ENCODE peak calls at places on chromosomes 5 and 9, in six cellular contexts. One of them, this sample, is unnamed.
A peak's percentile ranks its signal among the peaks of the same experiment; 100 is the strongest.

GRCh38 chr5:172878585-172879433 is 44.8 kb downstream of the ERGIC1 start:
- DNase-seq in A549: no peak
- DNase-seq in HepG2: no peak
- DNase-seq in endothelial cell of umbilical vein: peak; percentile 92
- DNase-seq in K562: no peak
- DNase-seq in GM12878: no peak
- DNase-seq in this sample: no peak

GRCh38 chr5:90940227-90940995 is 381.8 kb downstream of the ADGRV1 start:
- DNase-seq in endothelial cell of umbilical vein: peak; percentile 24
- DNase-seq in K562: no peak
- DNase-seq in GM12878: peak; percentile 73
- DNase-seq in HepG2: no peak
- DNase-seq in A549: peak; percentile 40
- DNase-seq in this sample: no peak

GRCh38 chr9:103999375-104000062 is 94.6 kb upstream of the SMC2 start:
- DNase-seq in GM12878: no peak
- DNase-seq in HepG2: no peak
- DNase-seq in endothelial cell of umbilical vein: no peak
- DNase-seq in K562: no peak
- DNase-seq in A549: no peak
- DNase-seq in this sample: no peak

GRCh38 chr9:126470251-126470993 is 143.3 kb upstream of the LMX1B start:
- DNase-seq in A549: no peak
- DNase-seq in GM12878: no peak
- DNase-seq in endothelial cell of umbilical vein: no peak
- DNase-seq in K562: no peak
- DNase-seq in HepG2: no peak
- DNase-seq in this sample: peak; percentile 97

GRCh38 chr9:110526426-110526825 is 53.1 kb downstream of the SVEP1 start:
- DNase-seq in HepG2: no peak
- DNase-seq in GM12878: no peak
- DNase-seq in K562: no peak
- DNase-seq in A549: no peak
- DNase-seq in endothelial cell of umbilical vein: no peak
- DNase-seq in this sample: no peak

GRCh38 chr9:37760416-37761165 is 7.0 kb downstream of the TRMT10B start:
- DNase-seq in GM12878: no peak
- DNase-seq in A549: no peak
- DNase-seq in K562: no peak
- DNase-seq in endothelial cell of umbilical vein: no peak
- DNase-seq in HepG2: peak; percentile 20
- DNase-seq in this sample: no peak

GRCh38 chr5:136159457-136159856 is 26.8 kb downstream of the SMAD5 start:
- DNase-seq in endothelial cell of umbilical vein: no peak
- DNase-seq in HepG2: no peak
- DNase-seq in K562: no peak
- DNase-seq in GM12878: no peak
- DNase-seq in A549: no peak
- DNase-seq in this sample: no peak

GRCh38 chr9:109483771-109484442 is 14.2 kb downstream of the PTPN3 start:
- DNase-seq in K562: no peak
- DNase-seq in HepG2: no peak
- DNase-seq in A549: no peak
- DNase-seq in endothelial cell of umbilical vein: no peak
- DNase-seq in GM12878: no peak
- DNase-seq in this sample: no peak

DNA sequence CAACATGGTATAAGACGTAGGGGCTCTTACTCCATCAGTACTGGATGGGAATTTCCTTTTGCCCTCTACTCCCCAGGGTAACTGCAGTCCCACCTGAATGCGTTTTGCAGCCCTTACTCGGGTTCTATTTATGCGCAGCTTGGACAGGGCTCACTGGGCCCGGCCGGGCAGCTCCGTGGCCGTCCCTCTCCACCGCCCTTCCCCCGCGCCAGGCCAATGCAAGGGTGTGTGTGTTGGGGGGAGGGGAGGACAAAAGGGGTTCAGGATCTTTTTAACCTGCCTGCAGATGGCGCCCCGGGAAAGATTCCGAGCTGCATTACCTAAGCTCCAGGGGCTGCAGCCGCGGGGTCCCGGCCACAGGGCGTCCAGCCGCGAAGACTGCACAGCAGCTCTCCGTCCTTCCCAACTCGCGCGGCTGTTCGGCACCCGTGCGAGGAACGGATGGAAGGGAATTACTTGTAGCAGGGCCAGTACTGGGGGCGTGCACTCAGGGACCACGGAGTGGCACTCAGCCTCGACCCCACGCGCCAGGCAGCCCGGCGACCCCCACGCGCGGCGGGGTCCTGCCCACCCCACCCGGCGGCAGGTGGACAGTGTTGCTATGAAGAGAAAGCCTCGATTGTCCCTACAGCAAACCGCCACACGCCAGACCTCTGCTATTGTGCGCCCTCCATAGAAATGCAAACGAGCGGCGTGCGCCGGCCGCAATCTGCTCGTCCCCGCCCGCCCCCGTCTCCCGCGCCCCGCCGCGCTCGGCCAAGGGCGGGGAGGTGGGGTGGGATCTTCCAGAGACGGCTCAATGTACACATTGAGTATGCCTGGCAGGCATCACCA is 966 bp upstream of the GADD45G start:
- DNase-seq in HepG2: peak; percentile 47
- DNase-seq in K562: peak; percentile 42
- DNase-seq in endothelial cell of umbilical vein: peak; percentile 32
- DNase-seq in A549: peak; percentile 72
- DNase-seq in GM12878: no peak
- DNase-seq in this sample: peak; percentile 56
- TF ChIP-seq MYC in HepG2: no peak
- TF ChIP-seq MYC in K562: no peak
- TF ChIP-seq MYC in endothelial cell of umbilical vein: no peak
- TF ChIP-seq MYC in A549: no peak
- TF ChIP-seq MYC in GM12878: no peak
- TF ChIP-seq MYC in this sample: no peak

DNA sequence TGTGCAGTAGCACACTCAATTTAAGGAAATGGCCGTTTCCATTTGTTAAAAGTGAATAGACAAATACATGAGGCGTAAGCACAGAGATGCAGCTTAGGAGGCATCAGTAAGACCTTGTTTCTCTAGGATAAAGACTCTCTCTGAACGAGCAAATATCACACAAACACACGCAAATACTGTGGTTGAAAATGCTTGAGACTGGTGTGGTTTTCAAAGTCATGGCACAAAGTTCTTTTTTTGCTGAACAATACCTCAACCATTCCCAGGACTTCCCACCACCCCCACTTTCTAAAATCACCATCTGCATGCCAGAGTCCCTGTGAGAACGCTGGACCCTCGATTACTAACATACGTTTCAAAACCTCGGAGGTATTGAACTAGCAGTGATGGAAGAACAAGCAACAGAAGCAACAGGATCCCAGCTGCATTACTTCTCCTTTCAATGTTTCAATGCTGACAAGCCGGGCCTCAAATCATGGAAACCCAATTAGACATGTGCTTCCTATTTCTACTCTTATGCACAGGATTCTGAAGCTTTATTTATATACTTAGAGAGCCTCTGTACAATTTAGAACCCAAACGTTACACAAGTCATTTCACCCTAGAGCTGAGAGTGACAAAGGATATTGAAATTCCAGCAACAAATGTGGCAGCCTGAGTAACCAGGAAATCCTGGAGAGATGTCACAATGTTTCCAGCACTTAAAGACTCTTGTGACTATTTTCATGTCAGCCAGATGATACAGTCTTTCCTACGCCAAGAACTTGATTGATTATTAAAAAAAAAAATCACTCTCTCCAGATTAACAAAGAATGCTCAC is 63.9 kb downstream of the CDC14B start:
- DNase-seq in endothelial cell of umbilical vein: no peak
- DNase-seq in HepG2: no peak
- DNase-seq in K562: no peak
- DNase-seq in GM12878: no peak
- DNase-seq in A549: no peak
- DNase-seq in this sample: no peak
- H3K4me3 ChIP-seq in endothelial cell of umbilical vein: no peak overlapping the region
- H3K4me3 ChIP-seq in HepG2: no peak overlapping the region
- H3K4me3 ChIP-seq in K562: no peak overlapping the region
- H3K4me3 ChIP-seq in GM12878: no peak overlapping the region
- H3K4me3 ChIP-seq in A549: no peak overlapping the region
- H3K4me3 ChIP-seq in this sample: no peak overlapping the region

GRCh38 chr5:65525726-65526125 is 37.2 kb downstream of the CENPK start:
- DNase-seq in A549: no peak
- DNase-seq in HepG2: no peak
- DNase-seq in GM12878: no peak
- DNase-seq in endothelial cell of umbilical vein: no peak
- DNase-seq in K562: no peak
- DNase-seq in this sample: no peak

GRCh38 chr5:65535529-65535987 is 27.4 kb downstream of the CENPK start:
- DNase-seq in GM12878: no peak
- DNase-seq in K562: no peak
- DNase-seq in endothelial cell of umbilical vein: no peak
- DNase-seq in A549: no peak
- DNase-seq in HepG2: no peak
- DNase-seq in this sample: no peak

GRCh38 chr5:65530904-65531303 is 32.1 kb downstream of the CENPK start:
- DNase-seq in HepG2: no peak
- DNase-seq in A549: no peak
- DNase-seq in K562: no peak
- DNase-seq in GM12878: no peak
- DNase-seq in endothelial cell of umbilical vein: no peak
- DNase-seq in this sample: no peak
- TF ChIP-seq CTCF in HepG2: no peak
- TF ChIP-seq CTCF in A549: no peak
- TF ChIP-seq CTCF in K562: no peak
- TF ChIP-seq CTCF in GM12878: no peak
- TF ChIP-seq CTCF in endothelial cell of umbilical vein: no peak
- TF ChIP-seq CTCF in this sample: no peak

GRCh38 chr5:72451771-72452505 is 55.3 kb downstream of the ZNF366 start:
- DNase-seq in A549: peak; percentile 35
- DNase-seq in K562: no peak
- DNase-seq in endothelial cell of umbilical vein: peak; percentile 98
- DNase-seq in GM12878: peak; percentile 75
- DNase-seq in HepG2: no peak
- DNase-seq in this sample: peak; percentile 95
- TF ChIP-seq MYC in A549: no peak
- TF ChIP-seq MYC in K562: no peak
- TF ChIP-seq MYC in endothelial cell of umbilical vein: no peak
- TF ChIP-seq MYC in GM12878: no peak
- TF ChIP-seq MYC in HepG2: no peak
- TF ChIP-seq MYC in this sample: peak; percentile 33

This sample was measured in NB4.